ENCODE peak calls at places on chromosomes 1 and 21, in eight cellular contexts. One of them, this sample, is unnamed.
A peak's percentile ranks its signal among the peaks of the same experiment; 100 is the strongest.

GRCh38 chr1:43616383-43616782 is 33.6 kb upstream of the KDM4A start:
- DNase-seq in body of pancreas: no peak
- DNase-seq in testis: no peak
- DNase-seq in IMR-90: no peak
- DNase-seq in esophagus muscularis mucosa: no peak
- DNase-seq in K562: no peak
- DNase-seq in HepG2: no peak
- DNase-seq in suprapubic skin: no peak
- DNase-seq in this sample: no peak

GRCh38 chr1:1022322-1023090 is 2.6 kb downstream of the AGRN start:
- DNase-seq in body of pancreas: no peak
- DNase-seq in testis: no peak
- DNase-seq in IMR-90: no peak
- DNase-seq in esophagus muscularis mucosa: no peak
- DNase-seq in K562: no peak
- DNase-seq in HepG2: no peak
- DNase-seq in suprapubic skin: no peak
- DNase-seq in this sample: no peak

GRCh38 chr1:92485374-92486250 is 1.1 kb downstream of the GFI1 start:
- DNase-seq in body of pancreas: peak; percentile 86
- DNase-seq in testis: peak; percentile 56
- DNase-seq in IMR-90: no peak
- DNase-seq in esophagus muscularis mucosa: no peak
- DNase-seq in K562: peak; percentile 65
- DNase-seq in HepG2: peak; percentile 49
- DNase-seq in suprapubic skin: no peak
- DNase-seq in this sample: no peak

GRCh38 chr1:20430355-20431290 is 55.4 kb downstream of the CAMK2N1 start:
- DNase-seq in body of pancreas: peak; percentile 15
- DNase-seq in testis: peak; percentile 47
- DNase-seq in IMR-90: peak; percentile 18
- DNase-seq in esophagus muscularis mucosa: no peak
- DNase-seq in K562: peak; percentile 74
- DNase-seq in HepG2: peak; percentile 24
- DNase-seq in suprapubic skin: peak; percentile 61
- DNase-seq in this sample: no peak

GRCh38 chr1:7487756-7488474 is 283.2 kb upstream of the VAMP3 start:
- DNase-seq in body of pancreas: no peak
- DNase-seq in testis: no peak
- DNase-seq in IMR-90: no peak
- DNase-seq in esophagus muscularis mucosa: no peak
- DNase-seq in K562: no peak
- DNase-seq in HepG2: no peak
- DNase-seq in suprapubic skin: no peak
- DNase-seq in this sample: no peak

GRCh38 chr1:23719162-23719820 is 24.0 kb upstream of the ELOA start:
- DNase-seq in body of pancreas: no peak
- DNase-seq in testis: no peak
- DNase-seq in IMR-90: peak; percentile 85
- DNase-seq in esophagus muscularis mucosa: no peak
- DNase-seq in K562: no peak
- DNase-seq in HepG2: no peak
- DNase-seq in suprapubic skin: no peak
- DNase-seq in this sample: no peak

GRCh38 chr1:227428803-227429202 is 110.5 kb upstream of the CDC42BPA start:
- DNase-seq in body of pancreas: peak; percentile 33
- DNase-seq in testis: no peak
- DNase-seq in IMR-90: peak; percentile 63
- DNase-seq in esophagus muscularis mucosa: no peak
- DNase-seq in K562: no peak
- DNase-seq in HepG2: peak; percentile 58
- DNase-seq in suprapubic skin: no peak
- DNase-seq in this sample: no peak

GRCh38 chr1:9281071-9281827 is 11.4 kb upstream of the SPSB1 start:
- DNase-seq in body of pancreas: no peak
- DNase-seq in testis: no peak
- DNase-seq in IMR-90: no peak
- DNase-seq in esophagus muscularis mucosa: no peak
- DNase-seq in K562: no peak
- DNase-seq in HepG2: no peak
- DNase-seq in suprapubic skin: no peak
- DNase-seq in this sample: no peak

GRCh38 chr1:44694863-44695478 is 20.5 kb downstream of the ARMH1 start:
- DNase-seq in body of pancreas: no peak
- DNase-seq in testis: no peak
- DNase-seq in IMR-90: no peak
- DNase-seq in esophagus muscularis mucosa: no peak
- DNase-seq in K562: no peak
- DNase-seq in HepG2: peak; percentile 50
- DNase-seq in suprapubic skin: no peak
- DNase-seq in this sample: no peak

DNA sequence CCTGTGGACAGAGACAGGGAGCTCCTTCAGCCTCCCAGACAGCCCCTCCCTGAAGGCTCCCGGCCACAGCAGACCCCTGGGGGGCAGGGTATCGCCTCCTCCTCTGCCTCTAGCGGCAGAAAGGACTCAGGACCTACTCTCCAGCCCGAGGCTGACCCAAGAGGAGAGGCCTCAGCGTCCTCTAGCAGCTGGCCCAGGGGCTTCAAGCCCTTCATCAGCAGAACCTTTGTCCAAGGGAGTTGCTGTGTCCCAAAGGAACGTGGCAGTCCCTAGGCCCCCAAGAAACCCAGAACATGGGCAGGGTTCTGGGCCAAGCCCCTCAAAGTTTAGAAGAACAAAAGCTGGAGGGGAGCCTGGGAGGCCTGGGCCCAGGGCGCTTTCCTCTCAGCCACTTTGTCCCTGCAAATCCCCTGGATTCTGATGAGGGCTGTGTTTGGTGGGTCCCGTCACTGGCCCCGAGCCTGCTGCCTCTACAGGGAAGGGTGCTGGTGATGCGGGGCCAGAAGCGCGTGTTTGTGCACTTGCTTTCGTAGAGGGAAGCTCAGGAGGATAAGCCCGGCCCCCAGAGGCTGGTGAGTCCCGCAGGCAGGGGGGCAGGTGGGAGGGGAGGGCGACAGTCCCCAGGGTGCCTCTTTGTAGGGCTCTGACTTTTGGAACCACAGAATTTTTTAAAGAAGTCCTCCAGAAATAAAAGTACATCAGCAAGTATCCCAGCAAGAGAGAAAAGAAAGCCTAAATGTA is 13.3 kb downstream of the ITGB2 start:
- DNase-seq in body of pancreas: no peak
- DNase-seq in testis: no peak
- DNase-seq in IMR-90: no peak
- DNase-seq in esophagus muscularis mucosa: no peak
- DNase-seq in K562: no peak
- DNase-seq in HepG2: peak; percentile 36
- DNase-seq in suprapubic skin: no peak
- DNase-seq in this sample: no peak
- H3K27ac ChIP-seq in body of pancreas: no peak overlapping the region
- H3K27ac ChIP-seq in testis: no peak overlapping the region
- H3K27ac ChIP-seq in IMR-90: no peak overlapping the region
- H3K27ac ChIP-seq in esophagus muscularis mucosa: no peak overlapping the region
- H3K27ac ChIP-seq in K562: no peak overlapping the region
- H3K27ac ChIP-seq in HepG2: no peak overlapping the region
- H3K27ac ChIP-seq in suprapubic skin: no peak overlapping the region
- H3K27ac ChIP-seq in this sample: no peak overlapping the region

GRCh38 chr1:153659175-153659534 is 652 bp downstream of the SNAPIN start:
- DNase-seq in body of pancreas: no peak
- DNase-seq in testis: no peak
- DNase-seq in IMR-90: no peak
- DNase-seq in esophagus muscularis mucosa: no peak
- DNase-seq in K562: no peak
- DNase-seq in HepG2: no peak
- DNase-seq in suprapubic skin: no peak
- DNase-seq in this sample: no peak

GRCh38 chr1:153659656-153660055 is 1.2 kb downstream of the SNAPIN start:
- DNase-seq in body of pancreas: no peak
- DNase-seq in testis: no peak
- DNase-seq in IMR-90: no peak
- DNase-seq in esophagus muscularis mucosa: no peak
- DNase-seq in K562: no peak
- DNase-seq in HepG2: no peak
- DNase-seq in suprapubic skin: peak; percentile 74
- DNase-seq in this sample: no peak

GRCh38 chr1:153655333-153655732 is 3.2 kb upstream of the SNAPIN start:
- DNase-seq in body of pancreas: no peak
- DNase-seq in testis: no peak
- DNase-seq in IMR-90: no peak
- DNase-seq in esophagus muscularis mucosa: no peak
- DNase-seq in K562: no peak
- DNase-seq in HepG2: peak; percentile 56
- DNase-seq in suprapubic skin: no peak
- DNase-seq in this sample: no peak

GRCh38 chr1:153661111-153661708 is 2.7 kb downstream of the SNAPIN start:
- DNase-seq in body of pancreas: no peak
- DNase-seq in testis: no peak
- DNase-seq in IMR-90: no peak
- DNase-seq in esophagus muscularis mucosa: no peak
- DNase-seq in K562: no peak
- DNase-seq in HepG2: no peak
- DNase-seq in suprapubic skin: peak; percentile 63
- DNase-seq in this sample: no peak

DNA sequence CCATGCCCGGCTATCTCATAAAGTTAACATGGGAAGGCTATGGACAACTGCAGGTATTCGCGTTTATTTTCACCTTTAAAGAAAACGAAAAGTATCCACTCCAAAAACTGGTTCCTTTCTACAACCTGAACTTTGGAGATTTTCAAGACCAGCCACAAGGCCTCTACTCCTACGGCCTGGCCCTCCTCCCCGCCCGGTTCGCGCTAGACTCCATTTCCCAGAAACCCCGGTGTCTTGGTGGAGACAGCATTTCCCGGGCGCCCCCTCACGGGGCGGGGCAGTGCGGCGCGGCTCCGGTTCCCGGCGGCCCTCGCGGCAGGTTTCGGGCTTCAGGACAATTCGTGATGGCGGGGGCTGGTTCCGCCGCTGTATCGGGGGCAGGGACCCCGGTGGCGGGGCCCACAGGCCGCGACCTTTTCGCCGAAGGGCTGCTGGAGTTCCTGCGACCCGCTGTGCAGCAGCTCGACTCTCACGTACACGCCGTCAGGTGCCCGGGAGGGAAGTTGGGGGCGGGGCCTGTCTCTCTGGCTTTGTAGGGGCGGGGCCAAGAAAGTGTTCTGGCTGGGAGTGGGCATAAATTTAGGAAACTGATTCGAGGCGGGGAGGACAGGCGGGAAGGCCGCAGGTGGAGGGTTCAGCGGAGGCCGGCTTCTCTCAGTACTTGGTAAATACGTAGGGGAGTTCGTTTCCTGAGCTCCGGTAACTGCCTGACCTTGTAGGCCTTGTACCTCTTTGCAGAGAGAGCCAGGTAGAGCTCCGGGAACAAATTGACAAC is at the start of gene SNAPIN:
- DNase-seq in body of pancreas: peak; percentile 91
- DNase-seq in testis: peak; percentile 93
- DNase-seq in IMR-90: peak; percentile 80
- DNase-seq in esophagus muscularis mucosa: peak; percentile 98
- DNase-seq in K562: peak; percentile 92
- DNase-seq in HepG2: peak; percentile 75
- DNase-seq in suprapubic skin: peak; percentile 95
- DNase-seq in this sample: peak; percentile 90
- TF ChIP-seq POLR2A in body of pancreas: peak; percentile 60
- TF ChIP-seq POLR2A in testis: peak; percentile 3
- TF ChIP-seq POLR2A in IMR-90: peak; percentile 42
- TF ChIP-seq POLR2A in esophagus muscularis mucosa: no peak
- TF ChIP-seq POLR2A in K562: peak; percentile 87
- TF ChIP-seq POLR2A in HepG2: peak; percentile 51
- TF ChIP-seq POLR2A in suprapubic skin: no peak
- TF ChIP-seq POLR2A in this sample: peak; percentile 57

DNA sequence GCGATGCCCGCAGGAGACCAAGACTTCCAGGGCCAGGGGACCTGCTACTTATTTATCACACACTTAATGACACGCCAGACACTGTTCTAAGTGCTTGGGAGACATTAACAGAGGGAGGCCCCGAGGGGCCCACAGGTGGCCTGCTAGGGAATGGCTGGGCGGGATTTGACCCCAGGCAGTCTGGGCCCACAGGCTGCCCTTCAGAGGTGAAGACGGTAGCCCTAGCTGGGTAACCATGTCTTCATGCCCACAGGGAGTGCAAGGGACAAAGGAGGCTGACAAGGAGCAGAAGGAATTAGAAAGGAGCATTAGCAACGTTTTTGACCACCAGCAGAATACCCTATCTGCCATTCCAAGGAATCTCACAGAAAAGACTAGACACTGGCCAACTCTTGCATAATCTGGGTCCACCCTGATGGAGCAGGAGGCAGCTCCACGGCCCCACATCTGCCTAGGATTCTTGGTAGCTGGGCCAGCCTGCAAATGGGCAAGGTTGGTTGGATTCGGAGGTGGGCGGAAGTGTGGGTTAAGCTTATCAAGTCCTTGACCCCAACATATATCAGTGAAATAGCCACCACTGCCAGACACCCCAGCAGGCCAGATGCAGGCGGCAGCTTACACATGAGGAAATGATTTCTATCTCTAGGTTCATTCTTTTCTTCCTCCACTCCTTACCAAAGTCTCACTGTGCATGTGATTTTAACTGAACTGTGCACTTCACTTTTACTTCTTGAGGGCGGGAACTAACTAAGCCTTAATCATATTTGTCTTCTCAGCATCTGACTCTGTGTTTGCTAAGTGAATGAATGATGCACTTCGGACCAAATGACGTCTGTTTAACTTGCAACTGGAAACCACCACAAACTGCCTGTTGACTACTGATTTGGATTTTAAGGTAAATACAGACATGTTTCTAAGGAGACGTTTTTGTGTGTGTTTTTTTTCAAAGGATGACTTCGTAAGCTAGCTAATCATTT is 3.4 kb upstream of the ETS2 start:
- DNase-seq in body of pancreas: no peak
- DNase-seq in testis: no peak
- DNase-seq in IMR-90: peak; percentile 57
- DNase-seq in esophagus muscularis mucosa: no peak
- DNase-seq in K562: no peak
- DNase-seq in HepG2: peak; percentile 93
- DNase-seq in suprapubic skin: no peak
- DNase-seq in this sample: no peak
- H3K27ac ChIP-seq in body of pancreas: no peak overlapping the region
- H3K27ac ChIP-seq in testis: no peak overlapping the region
- H3K27ac ChIP-seq in IMR-90: no peak overlapping the region
- H3K27ac ChIP-seq in esophagus muscularis mucosa: no peak overlapping the region
- H3K27ac ChIP-seq in K562: no peak overlapping the region
- H3K27ac ChIP-seq in HepG2: peak overlapping the region; percentile 69
- H3K27ac ChIP-seq in suprapubic skin: no peak overlapping the region
- H3K27ac ChIP-seq in this sample: no peak overlapping the region

GRCh38 chr1:79885101-79885500 is 878.6 kb upstream of the ADGRL4 start:
- DNase-seq in body of pancreas: no peak
- DNase-seq in testis: no peak
- DNase-seq in IMR-90: no peak
- DNase-seq in esophagus muscularis mucosa: no peak
- DNase-seq in K562: no peak
- DNase-seq in HepG2: no peak
- DNase-seq in suprapubic skin: no peak
- DNase-seq in this sample: no peak

DNA sequence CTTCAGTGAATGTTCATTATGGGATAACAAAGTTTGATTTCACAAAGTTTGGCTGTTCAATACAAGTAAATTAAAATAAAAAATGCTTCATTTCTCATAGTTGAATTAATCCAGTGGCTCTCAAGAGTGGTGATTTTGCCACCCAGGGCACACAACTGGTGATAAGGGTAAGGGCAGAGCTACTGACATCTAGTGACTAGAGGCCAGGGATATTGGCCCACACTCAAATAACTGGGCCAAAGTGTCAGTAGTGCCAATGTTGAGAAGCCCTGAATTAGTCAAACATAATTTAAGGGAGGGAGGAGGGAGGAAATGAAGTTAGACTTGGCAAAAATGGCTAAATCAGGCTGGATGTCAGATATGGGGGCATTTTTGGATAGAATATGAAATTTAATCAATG is 880.5 kb upstream of the ADGRL4 start:
- DNase-seq in body of pancreas: peak; percentile 28
- DNase-seq in testis: no peak
- DNase-seq in IMR-90: no peak
- DNase-seq in esophagus muscularis mucosa: no peak
- DNase-seq in K562: no peak
- DNase-seq in HepG2: no peak
- DNase-seq in suprapubic skin: no peak
- DNase-seq in this sample: no peak
- TF ChIP-seq POLR2A in body of pancreas: no peak
- TF ChIP-seq POLR2A in testis: no peak
- TF ChIP-seq POLR2A in IMR-90: no peak
- TF ChIP-seq POLR2A in esophagus muscularis mucosa: no peak
- TF ChIP-seq POLR2A in K562: no peak
- TF ChIP-seq POLR2A in HepG2: no peak
- TF ChIP-seq POLR2A in suprapubic skin: no peak
- TF ChIP-seq POLR2A in this sample: no peak